ENCODE peak calls at places on chromosome 11, in nine cellular contexts. One of them, this sample, is unnamed.

GRCh38 chr11:24406389-24406788 is 90.5 kb upstream of the LUZP2 start:
- DNase-seq in PC-9: no peak
- DNase-seq in HCT116: no peak
- DNase-seq in HFFc6: no peak
- DNase-seq in sigmoid colon: no peak
- DNase-seq in osteoblast: no peak
- DNase-seq in SK-N-SH: no peak
- DNase-seq in omental fat pad: no peak
- DNase-seq in HFF-Myc: no peak
- DNase-seq in this sample: no peak

GRCh38 chr11:44000731-44001130 is 47.0 kb upstream of the ACCSL start:
- DNase-seq in omental fat pad: no peak
- DNase-seq in HFF-Myc: no peak
- DNase-seq in sigmoid colon: no peak
- DNase-seq in osteoblast: peak
- DNase-seq in HFFc6: no peak
- DNase-seq in PC-9: no peak
- DNase-seq in SK-N-SH: no peak
- DNase-seq in HCT116: no peak
- DNase-seq in this sample: no peak

GRCh38 chr11:44351898-44352498 is 42.1 kb upstream of the ALX4 start:
- DNase-seq in HFFc6: no peak
- DNase-seq in HCT116: peak
- DNase-seq in SK-N-SH: peak
- DNase-seq in omental fat pad: no peak
- DNase-seq in osteoblast: no peak
- DNase-seq in HFF-Myc: no peak
- DNase-seq in PC-9: no peak
- DNase-seq in sigmoid colon: no peak
- DNase-seq in this sample: no peak

GRCh38 chr11:118918686-118919280 is 6.9 kb downstream of the BCL9L start:
- DNase-seq in HCT116: no peak
- DNase-seq in SK-N-SH: no peak
- DNase-seq in osteoblast: peak
- DNase-seq in omental fat pad: no peak
- DNase-seq in PC-9: no peak
- DNase-seq in HFFc6: no peak
- DNase-seq in HFF-Myc: no peak
- DNase-seq in sigmoid colon: peak
- DNase-seq in this sample: no peak

GRCh38 chr11:12840871-12841516 is 166.8 kb downstream of the TEAD1 start:
- DNase-seq in SK-N-SH: peak
- DNase-seq in PC-9: no peak
- DNase-seq in omental fat pad: no peak
- DNase-seq in osteoblast: peak
- DNase-seq in HFF-Myc: no peak
- DNase-seq in HFFc6: peak
- DNase-seq in sigmoid colon: no peak
- DNase-seq in HCT116: no peak
- DNase-seq in this sample: no peak

GRCh38 chr11:17504330-17505107 is 27.9 kb upstream of the ABCC8 start:
- DNase-seq in HFF-Myc: peak
- DNase-seq in PC-9: peak
- DNase-seq in HFFc6: peak
- DNase-seq in sigmoid colon: peak
- DNase-seq in omental fat pad: peak
- DNase-seq in SK-N-SH: peak
- DNase-seq in osteoblast: peak
- DNase-seq in HCT116: peak
- DNase-seq in this sample: no peak

GRCh38 chr11:79060081-79060480 is 380.7 kb downstream of the TENM4 start:
- DNase-seq in SK-N-SH: peak
- DNase-seq in HFFc6: no peak
- DNase-seq in HFF-Myc: no peak
- DNase-seq in HCT116: no peak
- DNase-seq in sigmoid colon: no peak
- DNase-seq in omental fat pad: no peak
- DNase-seq in osteoblast: no peak
- DNase-seq in PC-9: no peak
- DNase-seq in this sample: no peak

GRCh38 chr11:90391756-90392155 is 168.9 kb upstream of the CHORDC1 start:
- DNase-seq in HCT116: no peak
- DNase-seq in sigmoid colon: no peak
- DNase-seq in osteoblast: no peak
- DNase-seq in SK-N-SH: no peak
- DNase-seq in HFF-Myc: no peak
- DNase-seq in PC-9: no peak
- DNase-seq in omental fat pad: no peak
- DNase-seq in HFFc6: no peak
- DNase-seq in this sample: no peak

GRCh38 chr11:82663535-82663934 is 70.1 kb downstream of the FAM181B start:
- DNase-seq in omental fat pad: no peak
- DNase-seq in sigmoid colon: no peak
- DNase-seq in SK-N-SH: no peak
- DNase-seq in PC-9: no peak
- DNase-seq in HCT116: no peak
- DNase-seq in HFFc6: no peak
- DNase-seq in HFF-Myc: no peak
- DNase-seq in osteoblast: no peak
- DNase-seq in this sample: no peak

GRCh38 chr11:78168539-78169477 is 19.6 kb downstream of the KCTD21 start:
- DNase-seq in HCT116: no peak
- DNase-seq in HFF-Myc: no peak
- DNase-seq in osteoblast: peak
- DNase-seq in omental fat pad: no peak
- DNase-seq in SK-N-SH: peak
- DNase-seq in PC-9: no peak
- DNase-seq in HFFc6: peak
- DNase-seq in sigmoid colon: peak
- DNase-seq in this sample: no peak

GRCh38 chr11:4559527-4560440 is 14.8 kb downstream of the OR52M1 start:
- DNase-seq in osteoblast: no peak
- DNase-seq in HCT116: no peak
- DNase-seq in omental fat pad: no peak
- DNase-seq in sigmoid colon: no peak
- DNase-seq in HFFc6: no peak
- DNase-seq in HFF-Myc: no peak
- DNase-seq in PC-9: no peak
- DNase-seq in SK-N-SH: no peak
- DNase-seq in this sample: no peak

GRCh38 chr11:44899959-44900358 is 50.7 kb downstream of the TP53I11 start:
- DNase-seq in osteoblast: peak
- DNase-seq in SK-N-SH: peak
- DNase-seq in HFFc6: peak
- DNase-seq in omental fat pad: no peak
- DNase-seq in sigmoid colon: no peak
- DNase-seq in HFF-Myc: peak
- DNase-seq in HCT116: peak
- DNase-seq in PC-9: no peak
- DNase-seq in this sample: no peak

GRCh38 chr11:129279326-129280026 is 87.4 kb upstream of the ARHGAP32 start:
- DNase-seq in osteoblast: peak
- DNase-seq in omental fat pad: no peak
- DNase-seq in PC-9: peak
- DNase-seq in HFFc6: peak
- DNase-seq in SK-N-SH: peak
- DNase-seq in HCT116: peak
- DNase-seq in sigmoid colon: peak
- DNase-seq in HFF-Myc: peak
- DNase-seq in this sample: no peak

GRCh38 chr11:72380132-72380503 is 54.2 kb downstream of the CLPB start:
- DNase-seq in sigmoid colon: no peak
- DNase-seq in HCT116: no peak
- DNase-seq in omental fat pad: no peak
- DNase-seq in HFFc6: no peak
- DNase-seq in PC-9: no peak
- DNase-seq in SK-N-SH: no peak
- DNase-seq in osteoblast: no peak
- DNase-seq in HFF-Myc: no peak
- DNase-seq in this sample: no peak

DNA sequence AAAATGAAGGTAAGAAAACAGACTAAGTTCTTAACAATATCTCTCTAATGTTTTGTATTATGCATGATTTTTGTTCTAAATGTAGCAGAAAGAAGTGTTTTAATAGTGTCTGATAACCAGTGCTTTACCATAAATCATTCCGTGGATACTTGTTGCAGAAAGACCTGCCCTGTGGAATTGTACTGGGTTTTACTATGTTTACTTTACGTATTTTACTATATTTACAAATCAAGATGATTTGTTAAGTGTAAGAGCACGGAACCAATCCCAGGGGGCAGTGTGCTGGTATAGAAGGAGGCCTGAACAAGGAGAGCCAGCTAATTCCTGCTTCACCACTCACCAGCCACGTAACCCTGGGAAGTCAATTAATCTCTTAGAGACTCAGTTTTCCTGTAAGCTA is 1.4 kb downstream of the HTR3B start:
- DNase-seq in HFFc6: peak
- DNase-seq in HFF-Myc: no peak
- DNase-seq in PC-9: peak
- DNase-seq in omental fat pad: no peak
- DNase-seq in sigmoid colon: no peak
- DNase-seq in HCT116: peak
- DNase-seq in SK-N-SH: no peak
- DNase-seq in osteoblast: no peak
- DNase-seq in this sample: no peak
- TF ChIP-seq CTCF in HFFc6: peak
- TF ChIP-seq CTCF in HFF-Myc: peak
- TF ChIP-seq CTCF in PC-9: peak
- TF ChIP-seq CTCF in omental fat pad: no peak
- TF ChIP-seq CTCF in sigmoid colon: no peak
- TF ChIP-seq CTCF in HCT116: peak
- TF ChIP-seq CTCF in SK-N-SH: peak
- TF ChIP-seq CTCF in osteoblast: peak
- TF ChIP-seq CTCF in this sample: peak

DNA sequence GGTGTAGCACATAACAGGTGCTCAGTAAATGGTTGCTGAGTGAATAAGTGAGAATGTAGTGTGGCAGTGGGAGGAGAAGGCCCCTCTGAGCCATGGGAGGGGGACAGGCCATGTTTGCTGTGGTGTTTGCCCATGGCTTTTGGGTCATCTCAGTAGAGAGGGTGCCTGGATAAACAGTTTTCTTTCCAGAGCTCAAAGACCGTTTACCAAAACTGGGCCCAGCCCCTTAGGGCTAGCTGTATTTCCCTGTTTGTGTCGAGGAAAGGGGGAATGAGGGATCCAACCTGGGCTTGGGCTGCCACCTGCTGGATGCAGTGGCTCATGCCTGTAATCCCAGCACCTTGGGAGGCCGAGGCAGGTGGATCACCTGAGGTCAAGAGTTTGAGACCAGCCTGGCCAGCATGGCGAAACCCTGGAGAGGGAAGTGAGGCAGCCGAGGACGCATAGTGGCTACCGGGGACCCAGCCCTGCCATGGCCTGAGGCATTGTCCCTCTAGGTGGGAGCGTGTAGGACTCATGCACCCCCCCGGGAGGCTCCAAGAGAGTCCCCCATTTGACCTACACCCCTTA is 8.7 kb upstream of the LTO1 start:
- DNase-seq in HCT116: no peak
- DNase-seq in osteoblast: peak
- DNase-seq in omental fat pad: no peak
- DNase-seq in HFFc6: no peak
- DNase-seq in PC-9: no peak
- DNase-seq in SK-N-SH: no peak
- DNase-seq in HFF-Myc: no peak
- DNase-seq in sigmoid colon: peak
- DNase-seq in this sample: no peak
- TF ChIP-seq CTCF in HCT116: peak
- TF ChIP-seq CTCF in osteoblast: peak
- TF ChIP-seq CTCF in omental fat pad: no peak
- TF ChIP-seq CTCF in HFFc6: peak
- TF ChIP-seq CTCF in PC-9: peak
- TF ChIP-seq CTCF in SK-N-SH: peak
- TF ChIP-seq CTCF in HFF-Myc: peak
- TF ChIP-seq CTCF in sigmoid colon: no peak
- TF ChIP-seq CTCF in this sample: peak

GRCh38 chr11:18526130-18526520 is 617 bp downstream of the TSG101 start:
- DNase-seq in HCT116: no peak
- DNase-seq in osteoblast: peak
- DNase-seq in sigmoid colon: no peak
- DNase-seq in omental fat pad: no peak
- DNase-seq in HFF-Myc: no peak
- DNase-seq in SK-N-SH: no peak
- DNase-seq in PC-9: no peak
- DNase-seq in HFFc6: peak
- DNase-seq in this sample: no peak

GRCh38 chr11:18521123-18521522 is 5.6 kb downstream of the TSG101 start:
- DNase-seq in HCT116: no peak
- DNase-seq in PC-9: no peak
- DNase-seq in sigmoid colon: no peak
- DNase-seq in HFF-Myc: no peak
- DNase-seq in osteoblast: no peak
- DNase-seq in SK-N-SH: no peak
- DNase-seq in HFFc6: no peak
- DNase-seq in omental fat pad: no peak
- DNase-seq in this sample: no peak

GRCh38 chr11:18524248-18524647 is 2.5 kb downstream of the TSG101 start:
- DNase-seq in HCT116: no peak
- DNase-seq in sigmoid colon: no peak
- DNase-seq in osteoblast: no peak
- DNase-seq in HFFc6: no peak
- DNase-seq in SK-N-SH: no peak
- DNase-seq in HFF-Myc: no peak
- DNase-seq in PC-9: no peak
- DNase-seq in omental fat pad: no peak
- DNase-seq in this sample: no peak

GRCh38 chr11:18523079-18523478 is 3.7 kb downstream of the TSG101 start:
- DNase-seq in PC-9: peak
- DNase-seq in SK-N-SH: no peak
- DNase-seq in sigmoid colon: no peak
- DNase-seq in osteoblast: no peak
- DNase-seq in omental fat pad: no peak
- DNase-seq in HFF-Myc: no peak
- DNase-seq in HFFc6: no peak
- DNase-seq in HCT116: no peak
- DNase-seq in this sample: no peak

DNA sequence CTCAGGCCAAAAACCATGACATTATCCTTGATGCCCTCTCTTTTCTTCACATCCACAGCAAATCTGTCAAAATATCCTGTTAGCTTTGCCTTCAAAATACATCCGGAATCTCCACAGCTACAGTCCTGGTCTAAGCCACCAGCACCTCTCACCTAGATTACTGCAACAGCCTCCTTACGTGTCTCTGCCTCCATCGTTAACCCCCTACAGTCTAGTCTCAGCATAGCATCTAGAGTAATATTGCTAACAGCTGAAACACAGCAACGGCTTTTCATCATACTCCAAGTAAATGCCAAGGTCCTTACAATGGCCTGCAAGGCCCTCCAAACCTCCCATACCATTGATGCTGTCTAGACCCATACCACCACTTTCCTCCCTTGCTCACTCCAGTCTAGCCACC is 4.4 kb downstream of the TSG101 start:
- DNase-seq in PC-9: no peak
- DNase-seq in HFF-Myc: no peak
- DNase-seq in HFFc6: no peak
- DNase-seq in SK-N-SH: peak
- DNase-seq in omental fat pad: no peak
- DNase-seq in sigmoid colon: no peak
- DNase-seq in osteoblast: no peak
- DNase-seq in HCT116: no peak
- DNase-seq in this sample: no peak
- TF ChIP-seq CTCF in PC-9: peak
- TF ChIP-seq CTCF in HFF-Myc: peak
- TF ChIP-seq CTCF in HFFc6: peak
- TF ChIP-seq CTCF in SK-N-SH: no peak
- TF ChIP-seq CTCF in omental fat pad: no peak
- TF ChIP-seq CTCF in sigmoid colon: no peak
- TF ChIP-seq CTCF in osteoblast: peak
- TF ChIP-seq CTCF in HCT116: no peak
- TF ChIP-seq CTCF in this sample: no peak

GRCh38 chr11:9078113-9079041 is 13.0 kb downstream of the SCUBE2 start:
- DNase-seq in omental fat pad: no peak
- DNase-seq in HFF-Myc: no peak
- DNase-seq in SK-N-SH: no peak
- DNase-seq in HCT116: no peak
- DNase-seq in osteoblast: no peak
- DNase-seq in HFFc6: no peak
- DNase-seq in PC-9: no peak
- DNase-seq in sigmoid colon: no peak
- DNase-seq in this sample: no peak
- TF ChIP-seq CTCF in omental fat pad: no peak
- TF ChIP-seq CTCF in HFF-Myc: no peak
- TF ChIP-seq CTCF in SK-N-SH: peak
- TF ChIP-seq CTCF in HCT116: no peak
- TF ChIP-seq CTCF in osteoblast: no peak
- TF ChIP-seq CTCF in HFFc6: peak
- TF ChIP-seq CTCF in PC-9: no peak
- TF ChIP-seq CTCF in sigmoid colon: no peak
- TF ChIP-seq CTCF in this sample: no peak

This sample was measured in chondrocyte.